ENCODE peak calls at places on chromosome 1, in five cellular contexts. One of them, this sample, is unnamed.

GRCh38 chr1:200376521-200376920 is 33.3 kb downstream of the ZNF281 start:
- DNase-seq in H1: no peak
- DNase-seq in HEK293T: no peak
- DNase-seq in GM12878: no peak
- DNase-seq in HepG2: no peak
- DNase-seq in this sample: no peak

GRCh38 chr1:213982515-213982813 is 5.3 kb upstream of the PROX1 start:
- DNase-seq in H1: no peak
- DNase-seq in HEK293T: no peak
- DNase-seq in GM12878: no peak
- DNase-seq in HepG2: no peak
- DNase-seq in this sample: no peak

GRCh38 chr1:237062976-237063375 is 21.0 kb downstream of the RYR2 start:
- DNase-seq in H1: no peak
- DNase-seq in HEK293T: no peak
- DNase-seq in GM12878: no peak
- DNase-seq in HepG2: no peak
- DNase-seq in this sample: no peak

GRCh38 chr1:62131093-62131725 is 63.4 kb upstream of the L1TD1 start:
- DNase-seq in H1: no peak
- DNase-seq in HEK293T: peak
- DNase-seq in GM12878: no peak
- DNase-seq in HepG2: peak
- DNase-seq in this sample: peak

GRCh38 chr1:98939471-98939870 is 65.2 kb downstream of the PLPPR5 start:
- DNase-seq in H1: no peak
- DNase-seq in HEK293T: no peak
- DNase-seq in GM12878: no peak
- DNase-seq in HepG2: no peak
- DNase-seq in this sample: no peak

GRCh38 chr1:22120469-22120790 is 22.5 kb downstream of the WNT4 start:
- DNase-seq in H1: no peak
- DNase-seq in HEK293T: no peak
- DNase-seq in GM12878: no peak
- DNase-seq in HepG2: no peak
- DNase-seq in this sample: no peak

GRCh38 chr1:18182518-18183160 is 75.0 kb downstream of the IGSF21 start:
- DNase-seq in H1: no peak
- DNase-seq in HEK293T: peak
- DNase-seq in GM12878: no peak
- DNase-seq in HepG2: no peak
- DNase-seq in this sample: no peak

GRCh38 chr1:87968259-87968955 is 639.7 kb downstream of the LMO4 start:
- DNase-seq in H1: no peak
- DNase-seq in HEK293T: peak
- DNase-seq in GM12878: no peak
- DNase-seq in HepG2: no peak
- DNase-seq in this sample: no peak

GRCh38 chr1:151907363-151908139 is 1.8 kb downstream of the THEM4 start:
- DNase-seq in H1: no peak
- DNase-seq in HEK293T: no peak
- DNase-seq in GM12878: no peak
- DNase-seq in HepG2: no peak
- DNase-seq in this sample: no peak

GRCh38 chr1:91585982-91586381 is 85.3 kb downstream of the CDC7 start:
- DNase-seq in H1: no peak
- DNase-seq in HEK293T: no peak
- DNase-seq in GM12878: no peak
- DNase-seq in HepG2: no peak
- DNase-seq in this sample: no peak

GRCh38 chr1:181095763-181096184 is 7.3 kb downstream of the IER5 start:
- DNase-seq in H1: no peak
- DNase-seq in HEK293T: no peak
- DNase-seq in GM12878: no peak
- DNase-seq in HepG2: no peak
- DNase-seq in this sample: no peak

GRCh38 chr1:12121212-12122000 is 45.4 kb upstream of the TNFRSF1B start:
- DNase-seq in H1: no peak
- DNase-seq in HEK293T: no peak
- DNase-seq in GM12878: no peak
- DNase-seq in HepG2: no peak
- DNase-seq in this sample: no peak

GRCh38 chr1:24393892-24394291 is 19.7 kb downstream of the STPG1 start:
- DNase-seq in H1: no peak
- DNase-seq in HEK293T: no peak
- DNase-seq in GM12878: no peak
- DNase-seq in HepG2: no peak
- DNase-seq in this sample: no peak

GRCh38 chr1:214439352-214440119 is 111.9 kb downstream of the PTPN14 start:
- DNase-seq in H1: no peak
- DNase-seq in HEK293T: peak
- DNase-seq in GM12878: peak
- DNase-seq in HepG2: peak
- DNase-seq in this sample: no peak

GRCh38 chr1:231240531-231240882 is 505 bp upstream of the GNPAT start:
- DNase-seq in H1: no peak
- DNase-seq in HEK293T: peak
- DNase-seq in GM12878: no peak
- DNase-seq in HepG2: no peak
- DNase-seq in this sample: no peak

GRCh38 chr1:38860464-38860816 is 868 bp upstream of the RRAGC start:
- DNase-seq in H1: no peak
- DNase-seq in HEK293T: no peak
- DNase-seq in GM12878: no peak
- DNase-seq in HepG2: peak
- DNase-seq in this sample: no peak

GRCh38 chr1:151991663-151992344 is 1.9 kb downstream of the S100A10 start:
- DNase-seq in H1: no peak
- DNase-seq in HEK293T: no peak
- DNase-seq in GM12878: no peak
- DNase-seq in HepG2: no peak
- DNase-seq in this sample: no peak

GRCh38 chr1:167443757-167444156 is 74.6 kb downstream of the CD247 start:
- DNase-seq in H1: no peak
- DNase-seq in HEK293T: no peak
- DNase-seq in GM12878: no peak
- DNase-seq in HepG2: no peak
- DNase-seq in this sample: no peak

GRCh38 chr1:17061486-17062271 is 7.8 kb upstream of the SDHB start:
- DNase-seq in H1: no peak
- DNase-seq in HEK293T: no peak
- DNase-seq in GM12878: no peak
- DNase-seq in HepG2: no peak
- DNase-seq in this sample: no peak

GRCh38 chr1:114260805-114261488 is 107.3 kb upstream of the SYT6 start:
- DNase-seq in H1: no peak
- DNase-seq in HEK293T: no peak
- DNase-seq in GM12878: no peak
- DNase-seq in HepG2: no peak
- DNase-seq in this sample: no peak

GRCh38 chr1:156816561-156817328 is at the start of gene SH2D2A:
- DNase-seq in H1: no peak
- DNase-seq in HEK293T: no peak
- DNase-seq in GM12878: peak
- DNase-seq in HepG2: no peak
- DNase-seq in this sample: no peak

DNA sequence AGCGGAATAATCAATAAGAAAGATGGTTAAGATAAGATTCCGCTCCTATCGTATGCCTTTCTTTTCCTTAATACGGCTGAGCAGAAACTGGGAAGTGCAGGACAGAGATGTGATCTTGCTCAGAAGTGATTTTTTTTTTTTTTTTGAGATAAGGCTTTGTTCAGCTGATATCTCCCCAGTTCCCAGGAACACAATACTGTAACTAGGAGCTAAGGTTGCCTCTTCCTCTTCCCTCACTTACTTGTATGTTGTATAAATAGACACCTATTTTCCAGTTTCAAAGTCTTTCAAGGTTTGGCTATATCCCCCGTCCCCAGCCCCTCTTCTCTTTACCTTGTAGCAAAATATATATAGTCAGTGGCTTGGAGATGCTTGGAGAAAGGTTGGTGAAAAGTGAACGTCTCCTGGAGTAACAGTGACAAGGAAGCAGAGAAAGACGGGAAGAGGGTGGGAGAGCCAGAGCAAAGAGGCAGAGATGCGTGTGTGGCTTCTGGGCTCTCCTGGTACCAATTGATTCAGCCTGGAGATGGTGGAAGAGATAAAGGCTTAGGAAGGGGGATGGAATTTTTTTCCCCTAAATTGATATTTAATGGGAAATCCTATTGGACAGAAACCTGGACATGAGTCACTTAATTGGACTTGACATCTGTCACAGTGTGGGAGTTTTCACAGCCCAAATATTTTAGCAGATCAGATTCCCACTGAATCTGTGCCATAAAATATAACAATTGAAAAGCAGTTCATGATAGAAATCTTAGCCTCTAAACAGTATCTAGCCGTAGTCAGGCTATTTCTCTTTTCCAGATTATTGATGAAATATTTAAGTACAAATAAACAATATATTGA is at the start of gene NHLH2:
- DNase-seq in H1: no peak
- DNase-seq in HEK293T: no peak
- DNase-seq in GM12878: no peak
- DNase-seq in HepG2: no peak
- DNase-seq in this sample: no peak
- TF ChIP-seq SUZ12 in H1: no peak
- TF ChIP-seq SUZ12 in HEK293T: no peak
- TF ChIP-seq SUZ12 in GM12878: no peak
- TF ChIP-seq SUZ12 in HepG2: no peak
- TF ChIP-seq SUZ12 in this sample: no peak

GRCh38 chr1:245330951-245331350 is 176.2 kb downstream of the KIF26B start:
- DNase-seq in H1: no peak
- DNase-seq in HEK293T: no peak
- DNase-seq in GM12878: no peak
- DNase-seq in HepG2: no peak
- DNase-seq in this sample: no peak

GRCh38 chr1:245327842-245328241 is 173.1 kb downstream of the KIF26B start:
- DNase-seq in H1: no peak
- DNase-seq in HEK293T: no peak
- DNase-seq in GM12878: no peak
- DNase-seq in HepG2: no peak
- DNase-seq in this sample: no peak

GRCh38 chr1:245332513-245332912 is 177.7 kb downstream of the KIF26B start:
- DNase-seq in H1: no peak
- DNase-seq in HEK293T: no peak
- DNase-seq in GM12878: no peak
- DNase-seq in HepG2: no peak
- DNase-seq in this sample: no peak

GRCh38 chr1:245334827-245335490 is 180.2 kb downstream of the KIF26B start:
- DNase-seq in H1: no peak
- DNase-seq in HEK293T: no peak
- DNase-seq in GM12878: no peak
- DNase-seq in HepG2: no peak
- DNase-seq in this sample: no peak

GRCh38 chr1:245332085-245332484 is 177.3 kb downstream of the KIF26B start:
- DNase-seq in H1: no peak
- DNase-seq in HEK293T: no peak
- DNase-seq in GM12878: no peak
- DNase-seq in HepG2: no peak
- DNase-seq in this sample: no peak
- TF ChIP-seq SUZ12 in H1: no peak
- TF ChIP-seq SUZ12 in HEK293T: no peak
- TF ChIP-seq SUZ12 in GM12878: no peak
- TF ChIP-seq SUZ12 in HepG2: no peak
- TF ChIP-seq SUZ12 in this sample: no peak

DNA sequence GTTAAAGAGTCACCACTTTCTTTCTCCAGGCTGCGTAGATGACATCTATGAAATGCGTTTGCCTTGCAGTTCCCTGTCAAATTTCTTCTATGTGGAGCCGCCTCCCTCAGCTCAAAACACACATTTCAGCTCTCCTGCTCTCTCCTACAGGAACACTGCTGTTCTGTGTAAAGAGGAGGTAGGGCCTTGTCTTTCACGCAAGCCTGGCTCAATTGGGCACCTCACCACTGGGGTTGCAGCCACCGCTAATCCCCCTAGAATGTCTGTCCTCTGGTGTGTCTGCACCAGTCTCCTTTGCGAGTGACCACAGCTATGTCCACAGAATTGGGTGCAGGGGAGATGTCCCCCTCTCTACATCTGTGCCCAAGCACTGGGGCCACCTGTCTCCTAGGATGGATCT is 31.8 kb upstream of the CFHR4 start:
- DNase-seq in H1: no peak
- DNase-seq in HEK293T: no peak
- DNase-seq in GM12878: no peak
- DNase-seq in HepG2: no peak
- DNase-seq in this sample: no peak
- TF ChIP-seq SUZ12 in H1: no peak
- TF ChIP-seq SUZ12 in HEK293T: no peak
- TF ChIP-seq SUZ12 in GM12878: no peak
- TF ChIP-seq SUZ12 in HepG2: no peak
- TF ChIP-seq SUZ12 in this sample: no peak

GRCh38 chr1:228471154-228471761 is 15.9 kb upstream of the RNF187 start:
- DNase-seq in H1: no peak
- DNase-seq in HEK293T: no peak
- DNase-seq in GM12878: no peak
- DNase-seq in HepG2: no peak
- DNase-seq in this sample: no peak

GRCh38 chr1:228469413-228470162 is 17.6 kb upstream of the RNF187 start:
- DNase-seq in H1: no peak
- DNase-seq in HEK293T: no peak
- DNase-seq in GM12878: no peak
- DNase-seq in HepG2: no peak
- DNase-seq in this sample: no peak

GRCh38 chr1:228472655-228473054 is 14.5 kb upstream of the RNF187 start:
- DNase-seq in H1: no peak
- DNase-seq in HEK293T: no peak
- DNase-seq in GM12878: no peak
- DNase-seq in HepG2: no peak
- DNase-seq in this sample: no peak

GRCh38 chr1:228474507-228474906 is 12.7 kb upstream of the RNF187 start:
- DNase-seq in H1: no peak
- DNase-seq in HEK293T: no peak
- DNase-seq in GM12878: no peak
- DNase-seq in HepG2: no peak
- DNase-seq in this sample: no peak

DNA sequence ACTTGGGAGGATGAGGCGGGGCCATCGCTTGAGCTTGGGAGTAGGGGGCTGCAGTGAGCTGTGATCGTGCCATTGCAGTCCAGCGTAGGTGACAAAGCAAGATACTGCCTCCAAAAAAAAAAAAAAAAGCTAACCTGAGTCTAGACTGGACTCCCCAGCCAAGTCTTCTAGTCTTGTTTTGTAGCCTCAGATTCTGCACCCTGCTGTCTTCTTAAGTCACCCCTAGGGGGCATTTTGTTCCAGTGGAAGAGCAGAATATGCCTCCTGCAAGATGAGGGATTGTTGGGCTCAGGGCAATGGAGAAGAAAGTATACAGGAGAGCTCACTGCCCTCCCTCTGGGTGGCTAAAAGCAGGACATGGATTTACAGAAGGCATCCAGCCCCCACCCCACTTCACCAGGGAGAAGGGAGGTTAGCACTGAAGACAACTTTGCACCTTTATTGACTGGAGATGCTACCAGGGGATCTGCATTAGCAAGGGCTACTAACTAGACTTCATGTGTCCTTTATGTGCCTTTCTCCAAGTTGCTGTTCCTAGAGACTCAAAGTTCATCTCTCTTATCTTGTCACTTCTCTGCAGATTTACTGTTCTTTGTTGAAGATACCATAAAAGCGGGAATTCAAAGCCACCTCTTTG is 15.3 kb upstream of the RNF187 start:
- DNase-seq in H1: no peak
- DNase-seq in HEK293T: peak
- DNase-seq in GM12878: no peak
- DNase-seq in HepG2: peak
- DNase-seq in this sample: no peak
- TF ChIP-seq SUZ12 in H1: no peak
- TF ChIP-seq SUZ12 in HEK293T: no peak
- TF ChIP-seq SUZ12 in GM12878: no peak
- TF ChIP-seq SUZ12 in HepG2: no peak
- TF ChIP-seq SUZ12 in this sample: no peak